ENCODE peak calls at places on chromosomes 13 and 19, in four cellular contexts. One of them, this sample, is unnamed.

GRCh38 chr19:45599286-45599685 is 2.7 kb downstream of the GPR4 start:
- DNase-seq in uterus: no peak
- DNase-seq in upper lobe of left lung: no peak
- DNase-seq in esophagus squamous epithelium: no peak
- DNase-seq in this sample: no peak

GRCh38 chr13:99995503-99996176 is 14.1 kb downstream of the ZIC2 start:
- DNase-seq in uterus: no peak
- DNase-seq in upper lobe of left lung: no peak
- DNase-seq in esophagus squamous epithelium: no peak
- DNase-seq in this sample: no peak

GRCh38 chr19:58054792-58055482 is 4.1 kb upstream of the ZNF135 start:
- DNase-seq in uterus: peak
- DNase-seq in upper lobe of left lung: no peak
- DNase-seq in esophagus squamous epithelium: no peak
- DNase-seq in this sample: no peak

GRCh38 chr13:99556867-99557443 is 55.7 kb downstream of the TM9SF2 start:
- DNase-seq in uterus: no peak
- DNase-seq in upper lobe of left lung: no peak
- DNase-seq in esophagus squamous epithelium: no peak
- DNase-seq in this sample: no peak

GRCh38 chr13:32824671-32825070 is 191.6 kb upstream of the KL start:
- DNase-seq in uterus: no peak
- DNase-seq in upper lobe of left lung: no peak
- DNase-seq in esophagus squamous epithelium: no peak
- DNase-seq in this sample: no peak

GRCh38 chr13:113596321-113597200 is 12.0 kb downstream of the TFDP1 start:
- DNase-seq in uterus: peak
- DNase-seq in upper lobe of left lung: peak
- DNase-seq in esophagus squamous epithelium: no peak
- DNase-seq in this sample: no peak

GRCh38 chr13:39035204-39035603 is 2.7 kb downstream of the PROSER1 start:
- DNase-seq in uterus: no peak
- DNase-seq in upper lobe of left lung: no peak
- DNase-seq in esophagus squamous epithelium: no peak
- DNase-seq in this sample: no peak

GRCh38 chr19:401836-402535 is 7.0 kb downstream of the C2CD4C start:
- DNase-seq in uterus: peak
- DNase-seq in upper lobe of left lung: peak
- DNase-seq in esophagus squamous epithelium: no peak
- DNase-seq in this sample: no peak

GRCh38 chr13:78875792-78876580 is 217.0 kb upstream of the OBI1 start:
- DNase-seq in uterus: no peak
- DNase-seq in upper lobe of left lung: no peak
- DNase-seq in esophagus squamous epithelium: no peak
- DNase-seq in this sample: no peak

GRCh38 chr13:43963726-43964125 is 84.0 kb downstream of the LACC1 start:
- DNase-seq in uterus: no peak
- DNase-seq in upper lobe of left lung: no peak
- DNase-seq in esophagus squamous epithelium: no peak
- DNase-seq in this sample: no peak

GRCh38 chr13:33931397-33931987 is 113.5 kb downstream of the RFC3 start:
- DNase-seq in uterus: no peak
- DNase-seq in upper lobe of left lung: no peak
- DNase-seq in esophagus squamous epithelium: no peak
- DNase-seq in this sample: no peak

GRCh38 chr19:44588753-44589112 is 24.6 kb upstream of the IGSF23 start:
- DNase-seq in uterus: no peak
- DNase-seq in upper lobe of left lung: no peak
- DNase-seq in esophagus squamous epithelium: no peak
- DNase-seq in this sample: no peak

GRCh38 chr13:22047785-22048104 is 376.9 kb downstream of the FGF9 start:
- DNase-seq in uterus: no peak
- DNase-seq in upper lobe of left lung: no peak
- DNase-seq in esophagus squamous epithelium: no peak
- DNase-seq in this sample: no peak

GRCh38 chr13:31209172-31209818 is 9.5 kb downstream of the B3GLCT start:
- DNase-seq in uterus: peak
- DNase-seq in upper lobe of left lung: no peak
- DNase-seq in esophagus squamous epithelium: no peak
- DNase-seq in this sample: no peak

GRCh38 chr13:77810430-77810829 is 108.2 kb downstream of the EDNRB start:
- DNase-seq in uterus: no peak
- DNase-seq in upper lobe of left lung: no peak
- DNase-seq in esophagus squamous epithelium: no peak
- DNase-seq in this sample: no peak

GRCh38 chr19:1177322-1178114 is 3.5 kb upstream of the SBNO2 start:
- DNase-seq in uterus: no peak
- DNase-seq in upper lobe of left lung: peak
- DNase-seq in esophagus squamous epithelium: no peak
- DNase-seq in this sample: no peak

GRCh38 chr19:46732172-46732938 is 13.5 kb upstream of the FKRP start:
- DNase-seq in uterus: no peak
- DNase-seq in upper lobe of left lung: no peak
- DNase-seq in esophagus squamous epithelium: no peak
- DNase-seq in this sample: no peak

GRCh38 chr19:53102701-53103140 is 501 bp downstream of the ZNF160 start:
- DNase-seq in uterus: peak
- DNase-seq in upper lobe of left lung: peak
- DNase-seq in esophagus squamous epithelium: no peak
- DNase-seq in this sample: no peak

GRCh38 chr19:51511353-51511752 is 9.8 kb upstream of the SIGLEC12 start:
- DNase-seq in uterus: no peak
- DNase-seq in upper lobe of left lung: no peak
- DNase-seq in esophagus squamous epithelium: no peak
- DNase-seq in this sample: no peak

GRCh38 chr13:26614721-26615120 is 57.2 kb downstream of the WASF3 start:
- DNase-seq in uterus: no peak
- DNase-seq in upper lobe of left lung: no peak
- DNase-seq in esophagus squamous epithelium: no peak
- DNase-seq in this sample: no peak

GRCh38 chr13:102260256-102260655 is 141.6 kb downstream of the FGF14 start:
- DNase-seq in uterus: no peak
- DNase-seq in upper lobe of left lung: no peak
- DNase-seq in esophagus squamous epithelium: no peak
- DNase-seq in this sample: no peak

GRCh38 chr19:56309511-56310185 is 5.0 kb downstream of the ZSCAN5A start:
- DNase-seq in uterus: no peak
- DNase-seq in upper lobe of left lung: peak
- DNase-seq in esophagus squamous epithelium: no peak
- DNase-seq in this sample: peak

GRCh38 chr13:40070357-40070756 is 414.9 kb downstream of the COG6 start:
- DNase-seq in uterus: no peak
- DNase-seq in upper lobe of left lung: no peak
- DNase-seq in esophagus squamous epithelium: no peak
- DNase-seq in this sample: no peak

GRCh38 chr19:46704379-46705076 is 12.4 kb downstream of the PRKD2 start:
- DNase-seq in uterus: peak
- DNase-seq in upper lobe of left lung: peak
- DNase-seq in esophagus squamous epithelium: no peak
- DNase-seq in this sample: no peak

GRCh38 chr19:39183100-39183499 is 13.7 kb upstream of the NCCRP1 start:
- DNase-seq in uterus: no peak
- DNase-seq in upper lobe of left lung: no peak
- DNase-seq in esophagus squamous epithelium: no peak
- DNase-seq in this sample: no peak

GRCh38 chr19:37007587-37008220 is 70.5 kb upstream of the ZNF420 start:
- DNase-seq in uterus: no peak
- DNase-seq in upper lobe of left lung: no peak
- DNase-seq in esophagus squamous epithelium: no peak
- DNase-seq in this sample: no peak

GRCh38 chr19:7965921-7966665 is 22.6 kb upstream of the TIMM44 start:
- DNase-seq in uterus: no peak
- DNase-seq in upper lobe of left lung: no peak
- DNase-seq in esophagus squamous epithelium: no peak
- DNase-seq in this sample: no peak
- TF ChIP-seq CTCF in uterus: no peak
- TF ChIP-seq CTCF in upper lobe of left lung: no peak
- TF ChIP-seq CTCF in esophagus squamous epithelium: no peak
- TF ChIP-seq CTCF in this sample: no peak

DNA sequence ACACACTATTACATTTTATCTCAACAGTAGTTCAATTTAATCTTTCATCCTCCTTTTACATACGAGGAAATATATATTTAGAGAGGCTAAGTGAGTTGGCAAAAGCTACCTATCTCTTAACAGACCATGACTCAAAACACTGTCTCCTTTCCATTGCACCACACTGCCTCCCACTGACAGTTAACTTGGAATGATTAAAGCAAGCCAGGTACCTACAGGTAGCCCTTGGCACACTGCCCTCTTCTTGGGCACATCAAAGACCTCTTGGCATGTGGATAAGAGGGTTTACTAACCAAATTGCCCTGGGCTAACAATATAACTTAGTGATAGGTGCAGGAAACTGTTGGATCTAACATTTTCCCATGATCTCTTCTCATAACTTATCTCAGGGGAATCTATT is 1.9 kb downstream of the ABHD13 start:
- DNase-seq in uterus: no peak
- DNase-seq in upper lobe of left lung: peak
- DNase-seq in esophagus squamous epithelium: no peak
- DNase-seq in this sample: no peak
- TF ChIP-seq CTCF in uterus: no peak
- TF ChIP-seq CTCF in upper lobe of left lung: no peak
- TF ChIP-seq CTCF in esophagus squamous epithelium: no peak
- TF ChIP-seq CTCF in this sample: no peak

GRCh38 chr13:106145997-106146864 is 389.2 kb downstream of the EFNB2 start:
- DNase-seq in uterus: no peak
- DNase-seq in upper lobe of left lung: peak
- DNase-seq in esophagus squamous epithelium: no peak
- DNase-seq in this sample: no peak
- TF ChIP-seq CTCF in uterus: no peak
- TF ChIP-seq CTCF in upper lobe of left lung: no peak
- TF ChIP-seq CTCF in esophagus squamous epithelium: no peak
- TF ChIP-seq CTCF in this sample: no peak

GRCh38 chr13:65642301-65642700 is 1587.8 kb downstream of the PCDH9 start:
- DNase-seq in uterus: no peak
- DNase-seq in upper lobe of left lung: no peak
- DNase-seq in esophagus squamous epithelium: no peak
- DNase-seq in this sample: no peak

DNA sequence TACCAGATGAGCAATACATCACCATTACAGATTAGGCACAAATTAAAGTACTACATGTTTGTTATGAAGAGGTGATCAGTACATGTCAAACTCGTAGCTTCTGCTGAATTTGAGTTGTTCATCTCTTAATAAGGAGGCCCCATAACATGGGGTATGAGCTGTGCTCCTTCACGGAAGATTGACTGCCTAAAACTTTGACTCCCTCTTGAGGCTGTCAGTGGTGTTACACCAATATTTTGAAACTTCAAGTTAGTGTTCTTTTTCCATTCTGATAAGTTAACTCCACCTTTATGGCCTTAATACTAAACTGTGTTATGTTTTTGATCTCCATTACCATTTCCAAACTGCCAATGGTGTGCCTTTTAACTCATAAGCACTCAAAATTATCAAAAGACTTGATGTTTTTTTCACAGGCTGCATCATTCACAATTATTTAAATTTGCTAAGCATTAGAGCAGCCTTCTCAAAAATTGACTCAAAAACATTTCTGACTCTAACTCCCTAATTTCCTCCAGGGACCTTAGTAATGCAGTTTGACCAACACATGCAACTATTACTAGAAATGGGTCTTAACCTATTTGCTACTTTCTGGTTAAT is 1591.5 kb downstream of the PCDH9 start:
- DNase-seq in uterus: no peak
- DNase-seq in upper lobe of left lung: no peak
- DNase-seq in esophagus squamous epithelium: no peak
- DNase-seq in this sample: no peak
- TF ChIP-seq CTCF in uterus: peak
- TF ChIP-seq CTCF in upper lobe of left lung: peak
- TF ChIP-seq CTCF in esophagus squamous epithelium: peak
- TF ChIP-seq CTCF in this sample: peak

GRCh38 chr19:3213159-3213558 is 11.3 kb upstream of the CELF5 start:
- DNase-seq in uterus: no peak
- DNase-seq in upper lobe of left lung: no peak
- DNase-seq in esophagus squamous epithelium: no peak
- DNase-seq in this sample: no peak

GRCh38 chr19:3218037-3218661 is 6.3 kb upstream of the CELF5 start:
- DNase-seq in uterus: no peak
- DNase-seq in upper lobe of left lung: no peak
- DNase-seq in esophagus squamous epithelium: no peak
- DNase-seq in this sample: no peak

GRCh38 chr19:3211191-3211590 is 13.3 kb upstream of the CELF5 start:
- DNase-seq in uterus: no peak
- DNase-seq in upper lobe of left lung: no peak
- DNase-seq in esophagus squamous epithelium: no peak
- DNase-seq in this sample: no peak

GRCh38 chr19:3220576-3220975 is 3.9 kb upstream of the CELF5 start:
- DNase-seq in uterus: no peak
- DNase-seq in upper lobe of left lung: no peak
- DNase-seq in esophagus squamous epithelium: no peak
- DNase-seq in this sample: no peak

GRCh38 chr19:3216874-3217273 is 7.6 kb upstream of the CELF5 start:
- DNase-seq in uterus: no peak
- DNase-seq in upper lobe of left lung: no peak
- DNase-seq in esophagus squamous epithelium: no peak
- DNase-seq in this sample: no peak
- TF ChIP-seq CTCF in uterus: no peak
- TF ChIP-seq CTCF in upper lobe of left lung: no peak
- TF ChIP-seq CTCF in esophagus squamous epithelium: no peak
- TF ChIP-seq CTCF in this sample: no peak

DNA sequence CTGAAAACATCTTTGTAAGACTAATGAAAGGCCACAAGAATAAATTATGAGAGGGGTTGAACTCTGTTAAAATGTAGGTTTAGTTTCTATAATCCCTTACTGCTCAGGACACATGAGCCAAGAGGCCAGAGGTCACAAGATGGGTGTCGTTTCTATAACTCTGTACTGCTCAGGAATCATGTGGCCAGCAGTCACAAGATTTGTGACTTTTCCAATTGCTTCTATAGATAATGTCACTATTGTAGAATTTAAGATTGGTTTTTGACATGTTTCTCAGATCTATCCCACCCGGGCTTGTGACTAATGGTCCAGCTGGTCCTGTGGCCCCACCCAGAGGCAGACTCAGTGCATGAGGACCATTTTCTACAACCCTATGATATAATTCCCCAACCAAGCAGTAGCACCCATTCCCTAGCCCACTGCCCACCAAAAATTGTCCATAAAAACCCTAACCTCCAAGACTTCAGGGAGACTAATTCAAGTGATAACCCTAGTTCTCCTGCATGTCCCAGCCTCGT is 662.0 kb upstream of the KLF12 start:
- DNase-seq in uterus: no peak
- DNase-seq in upper lobe of left lung: no peak
- DNase-seq in esophagus squamous epithelium: no peak
- DNase-seq in this sample: no peak
- TF ChIP-seq CTCF in uterus: no peak
- TF ChIP-seq CTCF in upper lobe of left lung: no peak
- TF ChIP-seq CTCF in esophagus squamous epithelium: no peak
- TF ChIP-seq CTCF in this sample: no peak

This sample was measured in type B pancreatic cell.